ENCODE peak calls at places on chromosome 10, in six cellular contexts. Z is CD8-positive, alpha-beta T cell; S is fibroblast of lung; B is KBM-7; G is A549; W is M059J. M is an unnamed sample.

GRCh38 chr10:108545921-108546320 is 1377.4 kb downstream of the XPNPEP1 start:
- DNase-seq in Z (no peak), S (no peak), B (no peak), G (no peak), W (no peak), M (no peak)

GRCh38 chr10:110358869-110359629 is 54.3 kb upstream of the SMNDC1 start:
- DNase-seq in Z (no peak), S (no peak), B (peak; percentile 23), G (peak; percentile 37), W (peak; percentile 74), M (no peak)

GRCh38 chr10:69361303-69361614 is 55.5 kb downstream of the TACR2 start:
- DNase-seq in Z (no peak), S (no peak), B (no peak), G (peak; percentile 43), W (no peak), M (no peak)

GRCh38 chr10:95245425-95246055 is 45.3 kb downstream of the PDLIM1 start:
- DNase-seq in Z (no peak), S (no peak), B (no peak), G (no peak), W (no peak), M (no peak)

GRCh38 chr10:80407836-80408197 is 534 bp upstream of the PRXL2A start:
- DNase-seq in Z (no peak), S (no peak), B (no peak), G (peak; percentile 69), W (peak; percentile 81), M (no peak)

GRCh38 chr10:86579883-86580548 is 58.4 kb upstream of the WAPL start:
- DNase-seq in Z (no peak), S (no peak), B (no peak), G (no peak), W (no peak), M (no peak)

GRCh38 chr10:4131407-4132215 is 346.6 kb upstream of the KLF6 start:
- DNase-seq in Z (no peak), S (peak; percentile 94), B (peak; percentile 90), G (peak; percentile 10), W (peak; percentile 86), M (peak; percentile 62)

GRCh38 chr10:79413196-79413595 is 32.2 kb downstream of the ZCCHC24 start:
- DNase-seq in Z (no peak), S (no peak), B (peak; percentile 48), G (no peak), W (peak; percentile 91), M (no peak)

GRCh38 chr10:46516660-46517416 is 39.6 kb downstream of the GPRIN2 start:
- DNase-seq in Z (no peak), S (peak; percentile 81), B (no peak), G (peak; percentile 85), W (peak; percentile 86), M (peak; percentile 32)

GRCh38 chr10:112815238-112816032 is 134.6 kb upstream of the TCF7L2 start:
- DNase-seq in Z (no peak), S (peak; percentile 29), B (no peak), G (peak; percentile 13), W (peak; percentile 83), M (no peak)

GRCh38 chr10:123202526-123202925 is 48.3 kb downstream of the BUB3 start:
- DNase-seq in Z (no peak), S (no peak), B (no peak), G (no peak), W (no peak), M (no peak)

GRCh38 chr10:117745301-117745700 is 202.8 kb downstream of the EMX2 start:
- DNase-seq in Z (no peak), S (no peak), B (no peak), G (no peak), W (no peak), M (no peak)

GRCh38 chr10:27319752-27320561 is 79.4 kb upstream of the ACBD5 start:
- DNase-seq in Z (peak; percentile 13), S (peak; percentile 52), B (no peak), G (peak; percentile 17), W (peak; percentile 50), M (no peak)

GRCh38 chr10:75793848-75794247 is 362.4 kb downstream of the LRMDA start:
- DNase-seq in Z (no peak), S (no peak), B (no peak), G (no peak), W (no peak), M (no peak)